ENCODE peak calls at places on chromosomes 4 and X, in five cellular contexts. One of them, this sample, is unnamed.

GRCh38 chr4:87985097-87985886 is 9.8 kb downstream of the SPP1 start:
- DNase-seq in effector memory CD8-positive, alpha-beta T cell: peak; percentile 14
- DNase-seq in PC-9: peak; percentile 35
- DNase-seq in SK-N-DZ: peak; percentile 16
- DNase-seq in iris pigment epithelial cell: peak; percentile 46
- DNase-seq in this sample: peak; percentile 41

GRCh38 chr4:74267998-74268606 is 40.2 kb upstream of the EPGN start:
- DNase-seq in effector memory CD8-positive, alpha-beta T cell: no peak
- DNase-seq in SK-N-DZ: no peak
- DNase-seq in PC-9: peak; percentile 56
- DNase-seq in iris pigment epithelial cell: peak; percentile 83
- DNase-seq in this sample: no peak

GRCh38 chrX:136880003-136880451 is 498 bp downstream of the RBMX start:
- DNase-seq in effector memory CD8-positive, alpha-beta T cell: peak; percentile 37
- DNase-seq in iris pigment epithelial cell: peak; percentile 13
- DNase-seq in SK-N-DZ: no peak
- DNase-seq in PC-9: no peak
- DNase-seq in this sample: no peak

GRCh38 chr4:66647468-66647867 is 897.8 kb downstream of the CENPC start:
- DNase-seq in SK-N-DZ: no peak
- DNase-seq in iris pigment epithelial cell: no peak
- DNase-seq in effector memory CD8-positive, alpha-beta T cell: no peak
- DNase-seq in PC-9: no peak
- DNase-seq in this sample: no peak

GRCh38 chr4:22345678-22346077 is 170.2 kb downstream of the ADGRA3 start:
- DNase-seq in PC-9: no peak
- DNase-seq in iris pigment epithelial cell: no peak
- DNase-seq in SK-N-DZ: no peak
- DNase-seq in effector memory CD8-positive, alpha-beta T cell: no peak
- DNase-seq in this sample: no peak

GRCh38 chr4:184536881-184537248 is 62.5 kb upstream of the IRF2 start:
- DNase-seq in effector memory CD8-positive, alpha-beta T cell: no peak
- DNase-seq in PC-9: no peak
- DNase-seq in iris pigment epithelial cell: peak; percentile 17
- DNase-seq in SK-N-DZ: no peak
- DNase-seq in this sample: no peak

GRCh38 chr4:53656421-53656981 is 65.2 kb upstream of the LNX1 start:
- DNase-seq in PC-9: no peak
- DNase-seq in iris pigment epithelial cell: peak; percentile 15
- DNase-seq in SK-N-DZ: no peak
- DNase-seq in effector memory CD8-positive, alpha-beta T cell: no peak
- DNase-seq in this sample: no peak

GRCh38 chr4:6727081-6727942 is 11.3 kb downstream of the BLOC1S4 start:
- DNase-seq in iris pigment epithelial cell: peak; percentile 30
- DNase-seq in PC-9: no peak
- DNase-seq in effector memory CD8-positive, alpha-beta T cell: no peak
- DNase-seq in SK-N-DZ: peak; percentile 61
- DNase-seq in this sample: no peak

GRCh38 chr4:73187325-73187724 is 71.3 kb downstream of the ANKRD17 start:
- DNase-seq in PC-9: no peak
- DNase-seq in iris pigment epithelial cell: peak; percentile 33
- DNase-seq in effector memory CD8-positive, alpha-beta T cell: no peak
- DNase-seq in SK-N-DZ: no peak
- DNase-seq in this sample: no peak

GRCh38 chr4:74794341-74794801 is at the start of gene BTC:
- DNase-seq in effector memory CD8-positive, alpha-beta T cell: no peak
- DNase-seq in PC-9: peak; percentile 55
- DNase-seq in SK-N-DZ: no peak
- DNase-seq in iris pigment epithelial cell: peak; percentile 3
- DNase-seq in this sample: no peak

GRCh38 chrX:51456814-51457213 is 39.6 kb downstream of the NUDT11 start:
- DNase-seq in effector memory CD8-positive, alpha-beta T cell: no peak
- DNase-seq in PC-9: no peak
- DNase-seq in SK-N-DZ: no peak
- DNase-seq in iris pigment epithelial cell: no peak
- DNase-seq in this sample: no peak

GRCh38 chrX:102339312-102340298 is 92.6 kb downstream of the NXF2 start:
- DNase-seq in PC-9: no peak
- DNase-seq in SK-N-DZ: peak; percentile 29
- DNase-seq in iris pigment epithelial cell: no peak
- DNase-seq in effector memory CD8-positive, alpha-beta T cell: no peak
- DNase-seq in this sample: no peak

GRCh38 chr4:74065115-74065642 is 26.7 kb upstream of the CXCL3 start:
- DNase-seq in SK-N-DZ: no peak
- DNase-seq in iris pigment epithelial cell: no peak
- DNase-seq in PC-9: no peak
- DNase-seq in effector memory CD8-positive, alpha-beta T cell: no peak
- DNase-seq in this sample: no peak

GRCh38 chr4:10084651-10085320 is 31.8 kb downstream of the WDR1 start:
- DNase-seq in effector memory CD8-positive, alpha-beta T cell: no peak
- DNase-seq in iris pigment epithelial cell: no peak
- DNase-seq in PC-9: no peak
- DNase-seq in SK-N-DZ: no peak
- DNase-seq in this sample: no peak

GRCh38 chr4:182478475-182478874 is 235.3 kb downstream of the TENM3 start:
- DNase-seq in iris pigment epithelial cell: peak; percentile 42
- DNase-seq in PC-9: no peak
- DNase-seq in effector memory CD8-positive, alpha-beta T cell: no peak
- DNase-seq in SK-N-DZ: peak; percentile 34
- DNase-seq in this sample: no peak

GRCh38 chrX:38305971-38306370 is 21.3 kb downstream of the RPGR start:
- DNase-seq in effector memory CD8-positive, alpha-beta T cell: no peak
- DNase-seq in SK-N-DZ: no peak
- DNase-seq in iris pigment epithelial cell: peak; percentile 84
- DNase-seq in PC-9: no peak
- DNase-seq in this sample: no peak

GRCh38 chrX:397575-397974 is 10.9 kb upstream of the PPP2R3B start:
- DNase-seq in effector memory CD8-positive, alpha-beta T cell: no peak
- DNase-seq in PC-9: no peak
- DNase-seq in iris pigment epithelial cell: peak; percentile 95
- DNase-seq in SK-N-DZ: no peak
- DNase-seq in this sample: no peak

GRCh38 chrX:40273356-40274050 is 175.7 kb upstream of the BCOR start:
- DNase-seq in iris pigment epithelial cell: no peak
- DNase-seq in PC-9: no peak
- DNase-seq in effector memory CD8-positive, alpha-beta T cell: no peak
- DNase-seq in SK-N-DZ: peak; percentile 96
- DNase-seq in this sample: peak; percentile 21

This sample was measured in KG1.